ENCODE peak calls at places on chromosome 12, in ten cellular contexts. O is HFFc6; S is AG04450; A is CD8-positive, alpha-beta T cell; X is Peyer's patch; F is AG04449; M is neural progenitor cell; G is thoracic aorta; T is stomach; I is upper lobe of left lung. R is an unnamed sample.

GRCh38 chr12:6235906-6236640 is 35.9 kb downstream of the CD9 start:
- DNase-seq in O (no peak), S (no peak), A (no peak), X (no peak), F (no peak), M (no peak), G (no peak), T (no peak), I (no peak), R (no peak)

GRCh38 chr12:60197589-60197988 is 601.8 kb downstream of the SLC16A7 start:
- DNase-seq in O (peak), S (no peak), A (no peak), X (no peak), F (no peak), M (no peak), G (no peak), T (no peak), I (no peak), R (no peak)

GRCh38 chr12:119061208-119061796 is 80.0 kb downstream of the SRRM4 start:
- DNase-seq in O (no peak), S (no peak), A (no peak), X (no peak), F (no peak), M (peak), G (no peak), T (peak), I (no peak), R (peak)

GRCh38 chr12:95237315-95237714 is 19.7 kb downstream of the VEZT start:
- DNase-seq in O (no peak), S (no peak), A (no peak), X (no peak), F (no peak), M (no peak), G (no peak), T (no peak), I (no peak), R (no peak)

GRCh38 chr12:105245291-105245690 is 9.3 kb upstream of the APPL2 start:
- DNase-seq in O (no peak), S (no peak), A (no peak), X (no peak), F (no peak), M (no peak), G (no peak), T (no peak), I (no peak), R (no peak)

GRCh38 chr12:12722351-12723146 is 5.4 kb downstream of the CDKN1B start:
- DNase-seq in O (no peak), S (no peak), A (no peak), X (no peak), F (no peak), M (no peak), G (no peak), T (no peak), I (no peak), R (no peak)

GRCh38 chr12:92408072-92408900 is 262.6 kb upstream of the BTG1 start:
- DNase-seq in O (peak), S (no peak), A (no peak), X (peak), F (no peak), M (peak), G (no peak), T (peak), I (no peak), R (peak)

GRCh38 chr12:107221909-107222308 is 128.6 kb upstream of the CRY1 start:
- DNase-seq in O (no peak), S (no peak), A (no peak), X (no peak), F (no peak), M (no peak), G (no peak), T (no peak), I (no peak), R (no peak)

GRCh38 chr12:1795221-1795784 is 25.1 kb upstream of the LRTM2 start:
- DNase-seq in O (no peak), S (no peak), A (peak), X (no peak), F (no peak), M (no peak), G (no peak), T (no peak), I (no peak), R (no peak)

GRCh38 chr12:82479511-82479910 is 121.2 kb downstream of the METTL25 start:
- DNase-seq in O (peak), S (peak), A (no peak), X (no peak), F (peak), M (peak), G (no peak), T (no peak), I (no peak), R (no peak)

GRCh38 chr12:104359216-104359615 is 55.7 kb downstream of the EID3 start:
- DNase-seq in O (no peak), S (no peak), A (no peak), X (no peak), F (no peak), M (no peak), G (no peak), T (no peak), I (no peak), R (no peak)

GRCh38 chr12:121036810-121037326 is 2.2 kb downstream of the OASL start:
- DNase-seq in O (peak), S (peak), A (no peak), X (no peak), F (peak), M (no peak), G (no peak), T (no peak), I (no peak), R (no peak)

GRCh38 chr12:110289021-110289710 is 8.1 kb downstream of the ATP2A2 start:
- DNase-seq in O (no peak), S (no peak), A (no peak), X (no peak), F (no peak), M (no peak), G (no peak), T (no peak), I (no peak), R (no peak)

GRCh38 chr12:52907092-52907810 is 2.4 kb upstream of the KRT8 start:
- DNase-seq in O (no peak), S (no peak), A (no peak), X (no peak), F (no peak), M (no peak), G (no peak), T (peak), I (no peak), R (no peak)

GRCh38 chr12:123475256-123475703 is 17.3 kb downstream of the SNRNP35 start:
- DNase-seq in O (no peak), S (no peak), A (no peak), X (no peak), F (no peak), M (no peak), G (no peak), T (no peak), I (no peak), R (no peak)

GRCh38 chr12:23949212-23950010 is at the start of gene SOX5:
- DNase-seq in O (no peak), S (peak), A (no peak), X (no peak), F (no peak), M (peak), G (no peak), T (peak), I (peak), R (peak)

GRCh38 chr12:89949457-89950195 is 241.0 kb upstream of the ATP2B1 start:
- DNase-seq in O (peak), S (no peak), A (peak), X (peak), F (no peak), M (no peak), G (no peak), T (no peak), I (no peak), R (no peak)
- TF ChIP-seq CTCF in O (peak), S (no peak), A (peak), X (peak), F (no peak), M (peak), G (no peak), T (peak), I (peak), R (peak)

GRCh38 chr12:10720974-10721565 is 2.1 kb downstream of the YBX3 start:
- DNase-seq in O (no peak), S (no peak), A (no peak), X (no peak), F (no peak), M (no peak), G (no peak), T (no peak), I (no peak), R (no peak)
- TF ChIP-seq CTCF in O (no peak), S (no peak), A (no peak), X (no peak), F (no peak), M (no peak), G (no peak), T (no peak), I (no peak), R (no peak)

DNA sequence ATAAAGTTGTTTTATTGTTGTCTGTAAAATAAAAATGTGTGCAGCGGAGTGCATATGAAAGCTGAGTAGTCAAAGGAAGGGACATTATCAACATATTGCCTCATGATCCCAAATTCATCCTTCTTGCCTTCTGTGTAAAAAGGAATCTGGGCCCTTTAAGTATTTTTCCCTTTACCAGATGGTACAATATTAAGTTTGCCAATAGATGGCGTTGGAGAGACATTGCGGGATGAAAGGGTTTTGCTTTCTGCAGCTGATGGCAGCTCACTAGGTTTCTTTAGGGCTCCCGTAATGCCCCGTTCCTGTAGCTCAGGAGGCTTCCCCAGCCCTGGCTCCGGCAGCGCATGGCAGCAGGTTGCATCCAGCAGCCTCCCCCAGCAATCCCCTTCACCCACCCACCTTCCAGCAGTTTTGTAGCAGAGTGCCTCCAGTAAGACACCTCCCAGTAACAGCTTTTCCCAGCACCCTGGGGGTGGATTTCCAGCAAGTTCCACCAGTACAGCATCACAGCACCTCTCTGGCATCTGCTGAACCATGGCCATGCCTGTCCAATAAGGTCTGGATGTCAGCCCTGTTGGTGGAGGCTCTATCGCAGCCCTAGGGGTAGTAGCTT is 354.4 kb downstream of the MED13L start:
- DNase-seq in O (no peak), S (no peak), A (no peak), X (no peak), F (no peak), M (no peak), G (no peak), T (no peak), I (peak), R (no peak)
- TF ChIP-seq CTCF in O (peak), S (peak), A (no peak), X (no peak), F (no peak), M (peak), G (no peak), T (no peak), I (no peak), R (peak)

DNA sequence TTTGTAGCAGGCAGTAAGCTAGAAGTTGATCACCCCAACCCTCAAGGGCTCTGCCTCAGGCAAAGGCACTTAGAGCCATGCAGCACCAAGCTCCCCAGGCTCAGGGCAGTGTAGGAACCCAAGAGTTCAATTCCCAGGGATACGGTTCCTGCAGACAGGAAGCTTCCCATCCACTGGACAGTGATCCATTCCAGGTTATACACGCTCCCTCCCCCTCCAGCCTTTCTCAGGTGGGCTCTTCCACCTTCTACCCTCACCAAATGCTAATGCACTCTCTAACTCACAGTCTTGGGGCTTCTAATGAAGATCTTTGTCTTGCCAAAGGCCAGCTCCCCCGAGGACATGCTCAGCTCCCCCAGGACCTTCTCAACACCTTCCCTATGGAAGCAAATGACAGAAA is 12.7 kb downstream of the MYO1A start:
- DNase-seq in O (no peak), S (no peak), A (no peak), X (no peak), F (no peak), M (no peak), G (no peak), T (no peak), I (no peak), R (no peak)
- TF ChIP-seq CTCF in O (no peak), S (no peak), A (no peak), X (no peak), F (no peak), M (no peak), G (no peak), T (no peak), I (no peak), R (no peak)

DNA sequence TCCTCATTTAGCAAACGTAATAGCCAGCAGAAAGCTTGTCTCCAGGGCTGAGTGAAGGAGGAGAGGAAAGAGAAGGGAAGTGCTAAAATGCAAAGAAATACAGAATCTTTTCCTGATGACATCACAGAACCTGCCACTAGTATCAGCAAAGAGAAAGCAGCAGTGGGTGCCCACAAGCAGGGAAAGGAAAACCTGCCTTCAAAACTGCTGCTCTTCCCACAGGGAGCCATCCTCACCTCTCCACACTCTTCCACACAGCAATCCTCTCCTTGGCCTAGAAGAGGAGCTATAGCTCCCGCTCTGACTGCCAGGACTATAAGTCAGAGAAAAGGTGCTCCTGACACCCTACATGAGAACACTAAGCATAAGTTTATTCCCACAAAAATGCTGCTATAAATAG is 11.3 kb downstream of the MED13L start:
- DNase-seq in O (peak), S (no peak), A (no peak), X (no peak), F (no peak), M (peak), G (no peak), T (no peak), I (no peak), R (no peak)
- TF ChIP-seq CTCF in O (no peak), S (peak), A (no peak), X (no peak), F (peak), M (peak), G (no peak), T (no peak), I (no peak), R (no peak)

GRCh38 chr12:15407025-15407424 is 84.7 kb downstream of the PTPRO start:
- DNase-seq in O (no peak), S (no peak), A (no peak), X (no peak), F (no peak), M (no peak), G (no peak), T (no peak), I (no peak), R (no peak)

GRCh38 chr12:15405601-15406000 is 83.3 kb downstream of the PTPRO start:
- DNase-seq in O (no peak), S (no peak), A (no peak), X (no peak), F (no peak), M (no peak), G (no peak), T (no peak), I (no peak), R (no peak)

GRCh38 chr12:15404485-15404884 is 82.2 kb downstream of the PTPRO start:
- DNase-seq in O (peak), S (no peak), A (no peak), X (no peak), F (peak), M (no peak), G (no peak), T (no peak), I (no peak), R (no peak)
- TF ChIP-seq CTCF in O (no peak), S (no peak), A (no peak), X (no peak), F (no peak), M (no peak), G (no peak), T (no peak), I (no peak), R (no peak)

R was measured in neural crest cell.